ENCODE peak calls at places on chromosomes 6 and 20, in four cellular contexts. One of them, this sample, is unnamed.

GRCh38 chr6:22613695-22614094 is 44.3 kb downstream of the HDGFL1 start:
- DNase-seq in HepG2: no peak
- DNase-seq in SK-N-SH: no peak
- DNase-seq in GM12878: no peak
- DNase-seq in this sample: no peak

GRCh38 chr6:26594730-26595632 is 1.8 kb upstream of the ABT1 start:
- DNase-seq in HepG2: peak; percentile 58
- DNase-seq in SK-N-SH: peak; percentile 30
- DNase-seq in GM12878: no peak
- DNase-seq in this sample: peak; percentile 53

GRCh38 chr6:159110013-159110412 is 59.2 kb upstream of the FNDC1 start:
- DNase-seq in HepG2: peak; percentile 23
- DNase-seq in SK-N-SH: peak; percentile 55
- DNase-seq in GM12878: no peak
- DNase-seq in this sample: peak; percentile 28

GRCh38 chr20:5195655-5196054 is 68.8 kb downstream of the CDS2 start:
- DNase-seq in HepG2: no peak
- DNase-seq in SK-N-SH: no peak
- DNase-seq in GM12878: no peak
- DNase-seq in this sample: no peak

GRCh38 chr20:31788578-31788977 is 30.6 kb upstream of the MYLK2 start:
- DNase-seq in HepG2: no peak
- DNase-seq in SK-N-SH: no peak
- DNase-seq in GM12878: no peak
- DNase-seq in this sample: peak; percentile 21

GRCh38 chr6:115770851-115771250 is 289.8 kb downstream of the FRK start:
- DNase-seq in HepG2: no peak
- DNase-seq in SK-N-SH: no peak
- DNase-seq in GM12878: no peak
- DNase-seq in this sample: no peak

GRCh38 chr6:85240787-85241186 is 209.1 kb upstream of the NT5E start:
- DNase-seq in HepG2: no peak
- DNase-seq in SK-N-SH: no peak
- DNase-seq in GM12878: no peak
- DNase-seq in this sample: no peak

GRCh38 chr6:142284419-142284818 is 17.4 kb upstream of the ADGRG6 start:
- DNase-seq in HepG2: no peak
- DNase-seq in SK-N-SH: no peak
- DNase-seq in GM12878: no peak
- DNase-seq in this sample: no peak

GRCh38 chr6:62283828-62284411 is 2.1 kb downstream of the KHDRBS2 start:
- DNase-seq in HepG2: peak; percentile 50
- DNase-seq in SK-N-SH: peak; percentile 23
- DNase-seq in GM12878: no peak
- DNase-seq in this sample: peak; percentile 20

GRCh38 chr20:42572320-42573016 is 617.2 kb downstream of the PTPRT start:
- DNase-seq in HepG2: no peak
- DNase-seq in SK-N-SH: no peak
- DNase-seq in GM12878: no peak
- DNase-seq in this sample: no peak

GRCh38 chr6:149897015-149897697 is 757 bp downstream of the RAET1E start:
- DNase-seq in HepG2: no peak
- DNase-seq in SK-N-SH: no peak
- DNase-seq in GM12878: no peak
- DNase-seq in this sample: peak; percentile 52

GRCh38 chr6:167855825-167856425 is 29.2 kb downstream of the AFDN start:
- DNase-seq in HepG2: peak; percentile 96
- DNase-seq in SK-N-SH: no peak
- DNase-seq in GM12878: no peak
- DNase-seq in this sample: peak; percentile 2

GRCh38 chr20:62603021-62603906 is 39.0 kb upstream of the SLCO4A1 start:
- DNase-seq in HepG2: no peak
- DNase-seq in SK-N-SH: no peak
- DNase-seq in GM12878: no peak
- DNase-seq in this sample: no peak

GRCh38 chr6:47195251-47195650 is 114.5 kb downstream of the TNFRSF21 start:
- DNase-seq in HepG2: no peak
- DNase-seq in SK-N-SH: peak; percentile 33
- DNase-seq in GM12878: no peak
- DNase-seq in this sample: no peak

GRCh38 chr20:38730167-38730988 is 6.1 kb downstream of the SLC32A1 start:
- DNase-seq in HepG2: no peak
- DNase-seq in SK-N-SH: no peak
- DNase-seq in GM12878: no peak
- DNase-seq in this sample: no peak

GRCh38 chr20:24332956-24333355 is 136.5 kb upstream of the SYNDIG1 start:
- DNase-seq in HepG2: no peak
- DNase-seq in SK-N-SH: no peak
- DNase-seq in GM12878: no peak
- DNase-seq in this sample: no peak

GRCh38 chr6:35552285-35552917 is 39.7 kb upstream of the TULP1 start:
- DNase-seq in HepG2: peak; percentile 40
- DNase-seq in SK-N-SH: peak; percentile 40
- DNase-seq in GM12878: peak; percentile 15
- DNase-seq in this sample: peak; percentile 8

GRCh38 chr6:18601515-18602035 is 214.4 kb downstream of the RNF144B start:
- DNase-seq in HepG2: no peak
- DNase-seq in SK-N-SH: no peak
- DNase-seq in GM12878: no peak
- DNase-seq in this sample: no peak

GRCh38 chr6:31495580-31495979 is 2.4 kb upstream of the MICB start:
- DNase-seq in HepG2: no peak
- DNase-seq in SK-N-SH: no peak
- DNase-seq in GM12878: no peak
- DNase-seq in this sample: no peak

GRCh38 chr6:69181964-69182363 is 546.9 kb downstream of the ADGRB3 start:
- DNase-seq in HepG2: no peak
- DNase-seq in SK-N-SH: no peak
- DNase-seq in GM12878: no peak
- DNase-seq in this sample: no peak

GRCh38 chr20:20530428-20531151 is 162.7 kb downstream of the INSM1 start:
- DNase-seq in HepG2: no peak
- DNase-seq in SK-N-SH: no peak
- DNase-seq in GM12878: no peak
- DNase-seq in this sample: no peak

GRCh38 chr6:125153541-125154183 is at the start of gene TPD52L1:
- DNase-seq in HepG2: peak; percentile 66
- DNase-seq in SK-N-SH: peak; percentile 75
- DNase-seq in GM12878: no peak
- DNase-seq in this sample: peak; percentile 72

GRCh38 chr6:28764014-28764723 is 159.6 kb downstream of the TRIM27 start:
- DNase-seq in HepG2: no peak
- DNase-seq in SK-N-SH: no peak
- DNase-seq in GM12878: no peak
- DNase-seq in this sample: no peak

DNA sequence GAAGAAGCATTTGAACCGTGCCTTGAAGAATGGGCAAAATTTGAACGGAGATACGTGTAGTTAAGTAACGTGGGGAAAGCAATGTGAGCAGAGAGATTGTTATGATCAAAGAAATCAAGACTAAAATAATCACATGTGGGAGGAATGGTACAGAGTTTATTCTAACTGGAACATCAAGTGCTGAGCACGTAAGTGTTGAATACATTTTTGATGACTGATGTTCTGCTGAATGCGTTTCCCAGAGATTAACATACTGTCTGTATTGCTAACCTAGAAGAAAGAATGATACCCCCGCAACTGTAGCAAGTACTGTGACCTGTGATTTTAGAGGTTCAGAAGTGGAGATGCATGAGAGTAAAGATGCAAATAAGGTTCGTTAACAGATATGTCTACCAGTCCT is 146.9 kb upstream of the EPHA7 start:
- DNase-seq in HepG2: no peak
- DNase-seq in SK-N-SH: no peak
- DNase-seq in GM12878: no peak
- DNase-seq in this sample: no peak
- TF ChIP-seq EP300 in HepG2: no peak
- TF ChIP-seq EP300 in SK-N-SH: no peak
- TF ChIP-seq EP300 in GM12878: no peak
- TF ChIP-seq EP300 in this sample: no peak

DNA sequence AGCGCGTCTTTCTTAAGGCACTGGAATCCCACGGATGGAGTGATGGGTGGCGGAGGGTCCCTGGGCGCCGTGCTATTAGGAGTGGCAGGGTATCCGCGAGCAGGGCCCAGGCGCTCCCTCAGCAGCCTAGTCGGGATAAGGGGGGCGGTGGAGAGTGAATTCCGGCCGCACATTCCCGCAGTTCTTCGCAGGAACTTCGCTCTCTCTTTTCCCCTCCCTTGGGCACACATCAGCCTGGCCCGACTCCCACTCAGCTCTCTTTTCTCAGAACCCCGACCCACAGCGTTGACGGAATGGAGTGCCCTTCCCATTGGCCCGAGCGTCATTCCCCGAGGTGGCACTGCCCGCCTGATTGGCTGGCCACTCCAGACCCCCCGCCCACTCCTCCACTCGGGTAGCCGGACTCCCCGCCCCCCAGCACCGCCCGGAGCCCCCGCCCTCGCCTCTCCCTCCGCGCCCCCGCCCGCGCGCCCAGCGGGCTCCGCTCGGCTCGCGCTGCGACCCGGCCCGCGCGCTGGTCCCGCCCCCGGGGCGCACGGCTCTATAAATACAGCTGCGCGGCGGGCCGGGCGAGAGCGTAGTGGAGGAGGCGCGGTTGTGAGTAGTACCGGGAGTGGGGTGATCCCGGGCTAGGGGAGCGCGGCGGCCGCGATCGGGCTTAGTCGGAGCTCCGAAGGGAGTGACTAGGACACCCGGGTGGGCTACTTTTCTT is at the start of gene ID4:
- DNase-seq in HepG2: no peak
- DNase-seq in SK-N-SH: peak; percentile 90
- DNase-seq in GM12878: no peak
- DNase-seq in this sample: peak; percentile 78
- TF ChIP-seq PBX3 in HepG2: no peak
- TF ChIP-seq PBX3 in SK-N-SH: no peak
- TF ChIP-seq PBX3 in GM12878: no peak
- TF ChIP-seq PBX3 in this sample: no peak

DNA sequence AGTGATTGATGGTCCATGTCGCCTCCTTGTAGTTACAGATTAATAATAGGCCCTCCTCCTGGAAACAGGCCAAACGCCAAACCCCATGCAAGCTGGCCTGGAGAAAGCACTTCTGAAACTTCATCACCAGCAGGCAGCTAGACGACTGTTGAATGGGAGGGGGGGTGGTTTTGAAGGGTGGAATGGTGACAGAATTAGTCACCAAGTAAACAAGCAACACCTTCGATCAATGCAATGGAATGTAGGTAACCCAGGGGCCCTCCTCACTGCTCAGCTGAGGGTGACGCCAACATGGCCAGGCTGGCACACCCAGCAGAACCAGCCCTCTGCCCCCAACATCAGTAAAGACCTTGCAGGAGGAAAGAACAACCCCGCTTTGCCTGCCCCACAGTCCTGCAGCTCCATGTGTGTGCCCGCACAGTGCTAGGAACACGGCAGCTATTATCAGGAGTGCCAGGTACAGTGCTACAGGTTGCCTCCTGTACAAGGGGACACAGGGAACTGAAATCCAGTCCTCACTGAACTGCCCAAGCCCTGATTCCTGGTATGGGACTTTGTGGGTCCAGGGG is 2.7 kb downstream of the BCAS1 start:
- DNase-seq in HepG2: peak; percentile 99
- DNase-seq in SK-N-SH: no peak
- DNase-seq in GM12878: peak; percentile 75
- DNase-seq in this sample: peak; percentile 98
- TF ChIP-seq EP300 in HepG2: peak; percentile 89
- TF ChIP-seq EP300 in SK-N-SH: no peak
- TF ChIP-seq EP300 in GM12878: no peak
- TF ChIP-seq EP300 in this sample: peak; percentile 79

GRCh38 chr6:121647905-121648304 is 212.5 kb downstream of the GJA1 start:
- DNase-seq in HepG2: no peak
- DNase-seq in SK-N-SH: no peak
- DNase-seq in GM12878: no peak
- DNase-seq in this sample: no peak
- TF ChIP-seq PBX3 in HepG2: no peak
- TF ChIP-seq PBX3 in SK-N-SH: peak; percentile 46
- TF ChIP-seq PBX3 in GM12878: no peak
- TF ChIP-seq PBX3 in this sample: no peak

GRCh38 chr20:64224344-64225165 is 31.0 kb upstream of the PCMTD2 start:
- DNase-seq in HepG2: no peak
- DNase-seq in SK-N-SH: no peak
- DNase-seq in GM12878: no peak
- DNase-seq in this sample: no peak
- TF ChIP-seq EP300 in HepG2: no peak
- TF ChIP-seq EP300 in SK-N-SH: no peak
- TF ChIP-seq EP300 in GM12878: no peak
- TF ChIP-seq EP300 in this sample: no peak

This sample was measured in A549.